ENCODE peak calls at places on chromosome 10, in four cellular contexts. Z is fibroblast of pulmonary artery, U is G401, G is lower lobe of right lung. V is an unnamed sample.
A peak's percentile ranks its signal among the peaks of the same experiment; 100 is the strongest.

GRCh38 chr10:69449841-69450240 is 1.4 kb upstream of the TSPAN15 start:
- DNase-seq in Z (peak; percentile 46), G (peak; percentile 61), U (no peak), V (no peak)

GRCh38 chr10:14879055-14879800 is 562 bp downstream of the SUV39H2 start:
- DNase-seq in G (peak; percentile 52), U (peak; percentile 15), Z (no peak), V (no peak)

GRCh38 chr10:96685297-96685696 is 35.0 kb downstream of the PIK3AP1 start:
- DNase-seq in Z (no peak), U (no peak), G (no peak), V (no peak)

GRCh38 chr10:69645296-69645665 is 15.2 kb downstream of the FAM241B start:
- DNase-seq in G (no peak), U (peak; percentile 83), Z (no peak), V (peak; percentile 17)

GRCh38 chr10:499991-500390 is 189.5 kb downstream of the DIP2C start:
- DNase-seq in Z (no peak), G (peak; percentile 32), U (no peak), V (peak; percentile 24)

GRCh38 chr10:22779331-22780019 is 65.1 kb upstream of the PIP4K2A start:
- DNase-seq in G (no peak), U (no peak), Z (no peak), V (no peak)

GRCh38 chr10:123790132-123790885 is 101.3 kb downstream of the CPXM2 start:
- DNase-seq in Z (no peak), U (no peak), G (no peak), V (no peak)

GRCh38 chr10:26805567-26806245 is 55.1 kb downstream of the ABI1 start:
- DNase-seq in U (peak; percentile 81), Z (peak; percentile 31), G (no peak), V (no peak)

GRCh38 chr10:100562008-100562672 is 26.4 kb downstream of the HIF1AN start:
- DNase-seq in G (peak; percentile 79), Z (peak; percentile 75), U (peak; percentile 17), V (peak; percentile 69)

GRCh38 chr10:9294132-9294663 is 1239.7 kb downstream of the GATA3 start:
- DNase-seq in Z (no peak), U (no peak), G (no peak), V (no peak)

GRCh38 chr10:102384606-102385429 is 10.7 kb upstream of the NFKB2 start:
- DNase-seq in G (no peak), U (no peak), Z (peak; percentile 70), V (no peak)

GRCh38 chr10:84194424-84195043 is at the start of gene CDHR1:
- DNase-seq in Z (no peak), G (no peak), U (peak; percentile 6), V (peak; percentile 59)

GRCh38 chr10:37384923-37385322 is 259.5 kb downstream of the ANKRD30A start:
- DNase-seq in U (no peak), G (no peak), Z (no peak), V (no peak)

GRCh38 chr10:70358446-70358845 is 24.0 kb downstream of the LRRC20 start:
- DNase-seq in G (no peak), Z (no peak), U (no peak), V (no peak)

GRCh38 chr10:59108886-59109288 is 67.6 kb upstream of the PHYHIPL start:
- DNase-seq in Z (no peak), U (no peak), G (no peak), V (no peak)

GRCh38 chr10:119199231-119199992 is 8.0 kb upstream of the GRK5 start:
- DNase-seq in U (peak; percentile 90), G (no peak), Z (peak; percentile 91), V (no peak)

GRCh38 chr10:787933-788651 is 98.6 kb upstream of the DIP2C start:
- DNase-seq in Z (peak; percentile 61), G (no peak), U (no peak), V (no peak)

GRCh38 chr10:42690449-42691360 is 52.3 kb upstream of the ZNF33B start:
- DNase-seq in Z (no peak), U (peak; percentile 1), G (no peak), V (peak; percentile 61)

GRCh38 chr10:112913661-112914287 is 36.3 kb upstream of the TCF7L2 start:
- DNase-seq in Z (no peak), G (no peak), U (no peak), V (no peak)

GRCh38 chr10:114925675-114926204 is 12.3 kb upstream of the TRUB1 start:
- DNase-seq in G (no peak), U (no peak), Z (peak; percentile 44), V (no peak)

GRCh38 chr10:1240341-1240775 is 184.2 kb downstream of the WDR37 start:
- DNase-seq in Z (no peak), G (no peak), U (no peak), V (no peak)

GRCh38 chr10:25280076-25280475 is 105.3 kb downstream of the GPR158 start:
- DNase-seq in G (no peak), Z (no peak), U (no peak), V (no peak)

V was measured in RWPE2.